ENCODE peak calls at places on chromosomes 7 and 10, in seven cellular contexts. P is vagina, E is right cardiac atrium, A is sigmoid colon, M is cardiac muscle cell, Q is suprapubic skin, G is thoracic aorta. Z is an unnamed sample.

GRCh38 chr10:46222364-46222935 is 64.3 kb upstream of the ANTXRL start:
- DNase-seq in E (no peak), G (no peak), Q (no peak), P (no peak), M (peak; percentile 56), A (no peak), Z (no peak)

GRCh38 chr7:116139007-116139406 is 71.3 kb upstream of the TES start:
- DNase-seq in E (no peak), G (no peak), A (no peak), P (no peak), Q (no peak), M (peak; percentile 30), Z (no peak)

GRCh38 chr7:104137971-104138370 is 69.8 kb downstream of the ORC5 start:
- DNase-seq in Q (no peak), A (no peak), G (no peak), E (no peak), P (no peak), M (peak; percentile 48), Z (no peak)

GRCh38 chr7:126083014-126083413 is 1153.4 kb upstream of the POT1 start:
- DNase-seq in M (no peak), P (no peak), A (no peak), G (no peak), E (no peak), Q (no peak), Z (no peak)

GRCh38 chr7:28481131-28481926 is 69.0 kb downstream of the CREB5 start:
- DNase-seq in A (no peak), Q (no peak), P (no peak), M (peak; percentile 71), E (no peak), G (no peak), Z (no peak)

GRCh38 chr10:80110986-80111385 is 21.5 kb upstream of the PLAC9 start:
- DNase-seq in A (no peak), P (no peak), M (peak; percentile 38), G (no peak), E (no peak), Q (no peak), Z (no peak)

GRCh38 chr10:95792874-95793285 is 36.9 kb downstream of the ENTPD1 start:
- DNase-seq in E (no peak), G (no peak), M (peak; percentile 97), P (no peak), A (no peak), Q (no peak), Z (peak; percentile 29)

GRCh38 chr7:79176859-79177477 is 276.5 kb downstream of the MAGI2 start:
- DNase-seq in M (peak; percentile 61), G (no peak), E (no peak), Q (no peak), A (no peak), P (no peak), Z (no peak)

GRCh38 chr7:148503900-148504487 is 86.6 kb upstream of the C7orf33 start:
- DNase-seq in G (no peak), Q (no peak), M (peak; percentile 52), P (no peak), A (no peak), E (no peak), Z (no peak)

GRCh38 chr7:21253740-21254687 is 173.9 kb upstream of the SP4 start:
- DNase-seq in E (no peak), Q (no peak), A (no peak), G (no peak), P (no peak), M (peak; percentile 64), Z (no peak)

GRCh38 chr10:60142736-60143135 is 236.4 kb upstream of the CCDC6 start:
- DNase-seq in E (no peak), M (no peak), P (no peak), Q (no peak), G (no peak), A (no peak), Z (no peak)

GRCh38 chr10:88428442-88428841 is 154.7 kb downstream of the RNLS start:
- DNase-seq in E (no peak), A (no peak), G (no peak), P (no peak), M (peak; percentile 22), Q (no peak), Z (no peak)

GRCh38 chr10:97869091-97870042 is 19.7 kb downstream of the GOLGA7B start:
- DNase-seq in Q (peak; percentile 88), P (no peak), M (peak; percentile 88), E (peak; percentile 91), A (peak; percentile 85), G (peak; percentile 41), Z (peak; percentile 91)

GRCh38 chr7:78232806-78233205 is 434.2 kb downstream of the PHTF2 start:
- DNase-seq in G (no peak), P (no peak), A (no peak), E (no peak), Q (no peak), M (no peak), Z (no peak)

GRCh38 chr10:6280291-6280690 is 77.6 kb downstream of the PFKFB3 start:
- DNase-seq in P (no peak), E (no peak), A (no peak), M (no peak), Q (no peak), G (no peak), Z (no peak)

GRCh38 chr10:86899670-86900276 is 57.6 kb downstream of the MMRN2 start:
- DNase-seq in E (no peak), Q (no peak), M (peak; percentile 83), A (peak; percentile 86), P (no peak), G (peak; percentile 15), Z (peak; percentile 69)

GRCh38 chr10:111206521-111206920 is 129.7 kb downstream of the ADRA2A start:
- DNase-seq in A (no peak), M (no peak), Q (no peak), P (no peak), E (no peak), G (no peak), Z (no peak)

GRCh38 chr7:132318338-132319318 is 257.6 kb downstream of the PLXNA4 start:
- DNase-seq in A (peak; percentile 92), M (peak; percentile 92), P (no peak), Q (peak; percentile 89), G (peak; percentile 27), E (peak; percentile 93), Z (peak; percentile 88)

GRCh38 chr10:128072941-128073615 is 53.1 kb downstream of the MKI67 start:
- DNase-seq in E (no peak), G (no peak), Q (peak; percentile 37), A (no peak), M (no peak), P (no peak), Z (peak; percentile 56)

GRCh38 chr7:51459809-51460208 is 143.2 kb upstream of the COBL start:
- DNase-seq in G (no peak), E (no peak), M (no peak), P (no peak), A (no peak), Q (no peak), Z (no peak)

DNA sequence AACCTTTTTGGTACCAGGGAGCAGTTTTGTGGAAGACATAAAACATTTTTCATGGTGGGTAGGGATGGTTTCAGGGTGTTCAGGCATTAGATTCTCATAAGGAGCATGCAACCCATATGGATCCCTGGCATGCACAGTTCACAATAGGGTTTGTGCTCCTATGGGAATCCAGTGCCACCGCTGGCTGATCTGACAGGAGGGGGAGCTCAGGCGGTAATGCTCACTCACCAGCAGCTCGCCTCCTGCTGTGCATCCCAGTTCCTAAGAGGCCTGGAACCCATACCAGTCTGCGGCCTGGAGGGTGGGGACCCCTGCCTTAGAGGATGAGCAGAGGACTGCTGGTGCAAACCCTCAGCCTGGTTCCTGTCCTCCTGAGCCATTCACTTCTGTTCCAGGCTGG is 561.7 kb downstream of the SDK1 start:
- DNase-seq in Q (no peak), E (no peak), G (no peak), P (no peak), A (no peak), M (no peak), Z (no peak)
- H3K27ac ChIP-seq in Q (peak overlapping the region; percentile 14), E (no peak overlapping the region), G (no peak overlapping the region), P (peak overlapping the region; percentile 72), A (peak overlapping the region; percentile 53), M (no peak overlapping the region), Z (no peak overlapping the region)

DNA sequence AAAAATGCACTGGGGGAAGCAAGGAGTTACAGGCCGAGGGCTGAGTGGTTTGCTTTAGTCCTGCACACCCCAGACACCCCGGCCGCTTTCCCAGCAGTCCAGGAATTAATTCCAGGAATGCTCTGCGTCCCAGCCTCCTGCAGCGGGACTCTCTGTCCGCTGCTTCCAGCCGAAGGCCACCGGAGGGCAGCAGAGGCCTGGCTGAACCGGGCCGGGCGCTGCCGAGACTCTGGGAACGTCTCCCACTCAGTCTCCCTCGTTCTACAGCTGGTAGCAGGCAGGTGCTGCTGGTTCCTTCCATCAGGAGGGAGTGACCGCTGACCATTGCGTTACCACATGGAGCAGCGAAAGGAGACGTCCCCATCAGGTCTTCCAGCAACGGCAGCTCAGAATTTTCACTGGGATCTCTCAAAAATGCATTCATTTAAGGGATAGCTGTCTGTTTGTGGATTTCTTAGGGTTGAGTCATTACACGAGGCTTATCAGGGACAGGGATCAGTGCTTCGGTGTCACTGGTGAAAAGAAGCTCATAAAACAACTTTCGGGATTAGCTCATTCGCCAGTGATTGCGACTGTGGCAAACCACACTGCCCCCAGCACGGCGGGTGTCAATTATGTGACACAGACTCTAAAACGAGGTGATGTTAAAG is 24.9 kb upstream of the PITRM1 start:
- DNase-seq in P (no peak), Q (peak; percentile 84), G (peak; percentile 28), E (peak; percentile 90), M (peak; percentile 87), A (peak; percentile 90), Z (peak; percentile 79)
- H3K27ac ChIP-seq in P (peak overlapping the region; percentile 7), Q (no peak overlapping the region), G (no peak overlapping the region), E (no peak overlapping the region), M (no peak overlapping the region), A (peak overlapping the region; percentile 70), Z (peak overlapping the region; percentile 20)

DNA sequence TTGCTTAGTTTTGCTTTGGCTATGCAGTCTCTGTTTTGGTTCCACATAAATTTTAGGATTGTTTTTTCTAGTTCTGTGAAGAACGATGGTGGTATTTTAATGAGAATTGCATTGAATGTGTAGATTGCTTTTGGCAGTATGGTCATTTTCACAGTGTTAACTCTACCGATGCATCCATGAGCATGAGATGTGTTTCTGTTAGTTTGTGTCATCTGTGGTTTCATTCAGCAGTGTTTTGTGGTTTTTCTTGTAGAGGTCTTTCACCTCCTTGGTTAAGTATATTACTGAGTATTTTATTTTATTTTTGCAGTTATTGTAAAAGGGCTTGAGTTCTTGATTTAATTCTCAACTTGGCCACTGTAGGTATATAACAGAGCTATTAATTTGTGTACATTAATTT is 78.2 kb upstream of the ZNF92 start:
- DNase-seq in A (no peak), P (no peak), G (no peak), Q (no peak), M (no peak), E (no peak), Z (no peak)
- H3K27ac ChIP-seq in A (no peak overlapping the region), P (no peak overlapping the region), G (no peak overlapping the region), Q (no peak overlapping the region), M (no peak overlapping the region), E (no peak overlapping the region), Z (no peak overlapping the region)

DNA sequence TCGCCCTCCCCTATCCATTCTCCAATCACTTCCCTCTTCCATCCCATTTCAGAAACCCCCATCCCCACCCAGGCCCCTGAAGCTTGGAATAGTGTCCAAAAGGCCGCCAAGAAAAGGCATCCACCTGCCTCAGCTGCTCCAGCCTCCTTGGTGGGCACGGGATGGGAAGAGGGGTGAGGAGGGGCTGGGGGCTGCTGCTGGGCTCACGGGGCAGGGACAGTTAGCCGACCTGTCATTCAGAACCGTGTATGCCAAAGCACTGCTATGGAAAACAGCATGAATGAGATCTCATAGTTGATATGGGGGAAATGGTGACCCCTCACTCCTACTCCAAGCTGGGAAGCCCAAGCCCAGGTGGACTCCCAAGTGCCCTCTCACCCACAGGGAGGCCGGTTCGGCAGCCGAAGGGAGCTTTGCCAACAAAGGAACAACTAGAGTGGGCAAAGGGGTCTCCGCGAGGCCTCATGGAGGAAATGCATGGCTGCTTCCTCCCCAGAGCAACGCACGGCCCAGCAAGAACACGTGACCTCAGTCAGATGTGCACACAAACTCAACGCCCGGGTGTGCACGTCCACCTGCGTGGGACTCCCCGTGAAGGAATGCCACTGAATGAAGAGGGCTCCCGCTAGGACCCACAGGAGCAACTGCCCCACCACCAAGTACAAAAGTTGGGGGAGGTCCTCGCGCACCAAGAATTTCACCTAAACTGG is 52.5 kb downstream of the EBF3 start:
- DNase-seq in E (no peak), P (no peak), A (no peak), G (no peak), M (no peak), Q (peak; percentile 27), Z (no peak)
- H3K27ac ChIP-seq in E (no peak overlapping the region), P (no peak overlapping the region), A (no peak overlapping the region), G (no peak overlapping the region), M (no peak overlapping the region), Q (no peak overlapping the region), Z (no peak overlapping the region)

Z was measured in tibial artery.